ENCODE peak calls at places on chromosome 18, in five cellular contexts. X is GM23338; O is Peyer's patch; I is psoas muscle; A is CD4-positive, alpha-beta memory T cell. E is an unnamed sample.

GRCh38 chr18:26215247-26215970 is 10.8 kb upstream of the TAF4B start:
- DNase-seq in X (no peak), A (peak; percentile 68), I (no peak), O (no peak), E (no peak)

GRCh38 chr18:37298816-37299215 is 266.8 kb downstream of the CELF4 start:
- DNase-seq in A (peak; percentile 5), X (no peak), I (no peak), O (no peak), E (no peak)

GRCh38 chr18:26482567-26482966 is 65.8 kb downstream of the KCTD1 start:
- DNase-seq in A (no peak), O (no peak), X (peak; percentile 88), I (no peak), E (no peak)

GRCh38 chr18:75800331-75800648 is 372.8 kb upstream of the SMIM21 start:
- DNase-seq in X (no peak), I (no peak), O (no peak), A (no peak), E (no peak)

GRCh38 chr18:29383311-29384273 is 1206.7 kb upstream of the CDH2 start:
- DNase-seq in A (no peak), X (no peak), O (no peak), I (no peak), E (no peak)

GRCh38 chr18:28338316-28338715 is 161.4 kb upstream of the CDH2 start:
- DNase-seq in X (no peak), A (no peak), I (no peak), O (no peak), E (no peak)

GRCh38 chr18:5461056-5461455 is 82.7 kb downstream of the EPB41L3 start:
- DNase-seq in X (no peak), A (no peak), O (no peak), I (no peak), E (no peak)

GRCh38 chr18:58026395-58026794 is 17.6 kb upstream of the NEDD4L start:
- DNase-seq in O (no peak), A (no peak), I (no peak), X (peak; percentile 53), E (no peak)

GRCh38 chr18:77737412-77737811 is 487.8 kb downstream of the GALR1 start:
- DNase-seq in I (no peak), O (no peak), X (no peak), A (no peak), E (no peak)

GRCh38 chr18:67513285-67513684 is 3.2 kb downstream of the DSEL start:
- DNase-seq in A (no peak), X (peak; percentile 25), I (no peak), O (no peak), E (no peak)

GRCh38 chr18:65608471-65608870 is 142.3 kb upstream of the CDH7 start:
- DNase-seq in A (no peak), I (no peak), X (no peak), O (no peak), E (no peak)

GRCh38 chr18:62651276-62652031 is 63.9 kb upstream of the PHLPP1 start:
- DNase-seq in I (no peak), A (no peak), X (no peak), O (no peak), E (no peak)

GRCh38 chr18:74126684-74127482 is 20.8 kb downstream of the FBXO15 start:
- DNase-seq in I (no peak), A (no peak), O (no peak), X (no peak), E (no peak)

GRCh38 chr18:3526421-3527354 is 76.7 kb downstream of the TGIF1 start:
- DNase-seq in X (peak; percentile 79), A (no peak), I (no peak), O (no peak), E (no peak)

GRCh38 chr18:13581496-13581895 is 144.9 kb downstream of the FAM210A start:
- DNase-seq in O (no peak), A (no peak), I (no peak), X (no peak), E (no peak)
- H3K4me1 ChIP-seq in O (no peaks in the 10 kb centered on the region), A (peaks cover 37% of the 10 kb centered on the region), I (no peaks in the 10 kb centered on the region), X (no peaks in the 10 kb centered on the region), E (peaks cover 57% of the 10 kb centered on the region)

GRCh38 chr18:35507623-35508022 is 9.9 kb upstream of the INO80C start:
- DNase-seq in I (no peak), A (no peak), O (no peak), X (no peak), E (no peak)
- H3K4me1 ChIP-seq in I (peaks cover 8% of the 10 kb centered on the region), A (no peaks in the 10 kb centered on the region), O (no peaks in the 10 kb centered on the region), X (no peaks in the 10 kb centered on the region), E (peaks cover 22% of the 10 kb centered on the region)

GRCh38 chr18:7793100-7793499 is 226.0 kb downstream of the PTPRM start:
- DNase-seq in X (no peak), O (no peak), I (no peak), A (no peak), E (no peak)

GRCh38 chr18:7784171-7784570 is 217.1 kb downstream of the PTPRM start:
- DNase-seq in O (no peak), I (no peak), A (no peak), X (peak; percentile 70), E (no peak)

DNA sequence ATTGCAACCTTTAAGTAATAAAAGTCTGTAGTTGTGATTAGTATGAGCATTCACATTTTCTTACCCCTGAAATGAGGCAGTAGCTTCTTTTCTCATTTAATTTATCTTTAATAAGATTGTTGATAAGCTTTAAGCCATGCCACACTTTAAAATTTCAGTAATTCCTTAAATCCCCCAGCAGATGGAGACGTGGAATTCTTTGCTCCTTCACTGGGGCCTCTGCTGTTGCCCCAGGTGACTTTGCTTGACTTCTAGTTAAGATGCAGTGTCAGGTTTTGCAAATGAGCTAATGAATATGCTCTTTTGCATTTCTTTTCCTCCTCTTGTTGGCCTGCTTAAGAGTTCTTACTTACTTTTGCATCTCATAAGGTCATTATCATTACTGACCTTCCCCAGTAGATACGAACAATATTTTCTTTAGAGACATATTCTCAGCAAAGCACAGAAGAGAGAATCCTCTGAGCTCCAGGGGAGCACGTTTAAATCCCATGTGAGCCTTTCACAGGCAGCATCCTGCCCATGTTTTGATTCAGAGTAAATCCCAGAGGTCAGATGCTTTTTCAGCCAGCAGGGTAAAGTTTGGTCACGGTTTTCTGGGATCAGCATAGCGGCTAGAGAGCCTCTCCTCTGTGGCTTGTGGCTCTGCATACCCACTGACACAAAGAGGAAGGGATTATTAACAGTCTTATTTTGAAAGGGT is 222.9 kb downstream of the PTPRM start:
- DNase-seq in A (no peak), X (peak; percentile 92), O (no peak), I (no peak), E (no peak)
- H3K4me1 ChIP-seq in A (no peaks in the 10 kb centered on the region), X (peaks cover 10% of the 10 kb centered on the region), O (no peaks in the 10 kb centered on the region), I (peaks cover 4% of the 10 kb centered on the region), E (peaks cover 55% of the 10 kb centered on the region)

GRCh38 chr18:335741-336140 is 67.9 kb upstream of the THOC1 start:
- DNase-seq in A (no peak), O (no peak), I (no peak), X (no peak), E (no peak)
- H3K4me1 ChIP-seq in A (no peaks in the 10 kb centered on the region), O (no peaks in the 10 kb centered on the region), I (peaks cover 7% of the 10 kb centered on the region), X (no peaks in the 10 kb centered on the region), E (peaks cover 27% of the 10 kb centered on the region)